ENCODE peak calls at places on chromosomes 11 and 22, in six cellular contexts. Q, X, H, K, E and M are unnamed samples.

GRCh38 chr22:41511521-41511968 is 32.7 kb downstream of the POLR3H start:
- DNase-seq in X (no peak), H (no peak), E (no peak), Q (no peak), K (no peak), M (no peak)

GRCh38 chr11:118175031-118175531 is 1.4 kb downstream of the SCN2B start:
- DNase-seq in Q (peak), E (no peak), H (no peak), K (no peak), X (no peak), M (no peak)

GRCh38 chr22:50314081-50314454 is 6.6 kb upstream of the PLXNB2 start:
- DNase-seq in H (no peak), E (no peak), X (no peak), K (no peak), Q (no peak), M (no peak)

GRCh38 chr11:11391796-11392195 is 38.7 kb upstream of the CSNK2A3 start:
- DNase-seq in K (no peak), Q (peak), E (no peak), H (no peak), X (no peak), M (peak)

GRCh38 chr11:119886667-119887230 is 157.7 kb upstream of the NECTIN1 start:
- DNase-seq in Q (no peak), K (no peak), H (no peak), E (no peak), X (no peak), M (no peak)

GRCh38 chr11:101584651-101585050 is 844 bp upstream of the TRPC6 start:
- DNase-seq in X (no peak), Q (no peak), H (no peak), K (no peak), E (no peak), M (no peak)

GRCh38 chr11:107785401-107785800 is 73.2 kb downstream of the SLC35F2 start:
- DNase-seq in K (no peak), E (no peak), Q (peak), H (no peak), X (no peak), M (peak)

GRCh38 chr22:33315954-33316353 is 257.8 kb upstream of the SYN3 start:
- DNase-seq in E (no peak), K (no peak), H (no peak), X (no peak), Q (no peak), M (no peak)

GRCh38 chr22:20131593-20131855 is at the start of gene ZDHHC8:
- DNase-seq in K (no peak), E (no peak), Q (peak), X (no peak), H (no peak), M (peak)

GRCh38 chr11:75068993-75069392 is 27.7 kb downstream of the OR2AT4 start:
- DNase-seq in X (no peak), H (no peak), K (no peak), E (no peak), Q (no peak), M (no peak)

GRCh38 chr11:75801362-75802021 is 13.5 kb upstream of the UVRAG start:
- DNase-seq in H (no peak), E (no peak), K (no peak), X (no peak), Q (no peak), M (no peak)

GRCh38 chr11:44290206-44290605 is 19.7 kb downstream of the ALX4 start:
- DNase-seq in H (no peak), E (no peak), Q (peak), X (no peak), K (no peak), M (no peak)

GRCh38 chr11:64533501-64533900 is 57.5 kb upstream of the SLC22A12 start:
- DNase-seq in E (no peak), K (no peak), Q (no peak), X (no peak), H (no peak), M (no peak)

GRCh38 chr11:85627332-85627997 is at the start of gene DLG2:
- DNase-seq in Q (peak), E (no peak), K (no peak), X (peak), H (no peak), M (peak)

GRCh38 chr11:73667906-73668305 is 21.5 kb downstream of the PLEKHB1 start:
- DNase-seq in X (no peak), K (no peak), H (no peak), Q (no peak), E (no peak), M (no peak)

GRCh38 chr11:66013762-66014100 is 1.9 kb downstream of the CST6 start:
- DNase-seq in E (no peak), H (no peak), X (no peak), Q (no peak), K (no peak), M (no peak)

DNA sequence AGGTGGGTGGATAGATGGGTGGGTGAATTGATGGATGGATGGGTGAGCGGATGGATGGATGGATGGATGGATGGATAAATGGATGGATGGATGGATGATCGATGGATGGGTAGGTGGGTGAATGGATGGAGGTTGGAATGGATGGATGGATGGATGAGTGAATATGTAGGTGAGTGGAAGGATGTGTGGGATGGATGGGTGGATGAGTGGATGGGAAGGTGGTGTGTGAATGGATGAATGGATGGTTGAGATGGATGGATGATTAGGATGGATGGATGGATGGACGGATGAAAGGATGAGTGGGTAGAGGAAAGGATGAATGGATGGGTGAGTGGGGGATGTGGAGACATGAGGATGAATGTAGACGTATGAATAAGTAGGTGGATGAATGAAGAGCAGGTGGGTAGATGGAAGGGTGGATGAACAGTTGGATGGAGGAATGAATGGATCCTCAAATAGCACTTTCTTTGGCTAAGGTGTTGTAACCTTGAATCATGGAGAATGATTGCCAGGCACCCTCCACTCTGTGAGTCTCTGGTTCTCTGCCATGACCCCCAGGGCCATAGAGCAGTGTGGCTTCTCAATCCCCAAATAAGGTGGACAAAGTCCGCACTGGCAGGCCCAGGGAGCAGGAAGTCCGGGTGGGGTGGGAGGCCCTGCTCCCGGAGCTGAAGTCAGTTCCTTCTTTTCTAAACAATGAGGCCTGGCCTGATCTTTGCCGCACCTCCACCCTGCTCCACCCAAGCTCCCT is 36.9 kb downstream of the IGF2 start:
- DNase-seq in X (no peak), K (peak), Q (no peak), E (no peak), H (no peak), M (no peak)
- TF ChIP-seq CTCF in X (no peak), K (no peak), Q (no peak), E (no peak), H (no peak), M (no peak)

DNA sequence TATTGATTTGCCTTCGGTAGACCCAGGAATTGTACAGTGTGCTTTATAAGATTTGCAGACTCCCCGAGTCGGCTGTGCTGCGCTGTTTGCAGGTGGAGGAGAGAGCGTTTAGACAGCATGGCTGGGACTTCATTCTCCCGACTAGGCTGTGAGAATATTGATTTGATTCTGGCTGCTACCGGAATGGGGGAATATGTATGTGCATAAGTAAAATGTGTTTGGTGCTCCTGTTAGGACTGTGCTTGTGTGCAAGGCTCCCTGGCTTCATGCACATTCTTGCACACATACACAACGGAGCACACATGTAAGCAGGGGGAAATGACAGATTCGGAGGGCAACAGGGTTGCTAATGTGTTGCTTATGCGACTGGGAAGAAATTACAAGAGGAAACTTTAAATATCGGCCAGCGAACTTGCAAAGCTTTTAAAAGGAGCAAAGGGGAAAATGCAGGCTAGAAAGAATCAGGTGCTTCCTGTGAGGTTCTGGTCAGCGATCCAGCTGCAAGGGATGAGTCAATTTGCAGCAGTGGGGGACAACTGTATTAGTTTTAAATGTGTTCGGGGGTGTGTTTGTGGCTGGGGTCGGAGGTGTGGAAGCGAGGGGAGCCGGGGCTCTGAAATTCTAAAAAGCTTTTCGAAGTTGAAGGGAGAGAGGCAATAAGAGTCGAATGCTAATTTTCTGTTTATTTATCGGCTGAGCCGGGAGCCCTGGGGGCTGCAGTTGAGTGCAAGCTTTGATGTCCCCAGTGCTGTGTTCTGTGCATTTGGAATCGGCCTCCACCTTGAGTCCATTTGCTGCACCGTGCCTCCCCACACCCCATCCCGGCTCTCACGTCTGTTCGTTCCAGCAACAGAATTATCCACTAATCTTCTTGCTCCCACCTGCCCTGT is 731 bp downstream of the NTM start:
- DNase-seq in K (no peak), H (no peak), X (no peak), Q (no peak), E (no peak), M (no peak)
- H3K4me3 ChIP-seq in K (no peak), H (peak), X (peak), Q (no peak), E (no peak), M (no peak)

GRCh38 chr11:18765554-18765953 is 26.0 kb downstream of the PTPN5 start:
- DNase-seq in Q (no peak), H (no peak), X (no peak), K (no peak), E (no peak), M (no peak)

GRCh38 chr11:18769802-18770456 is 21.7 kb downstream of the PTPN5 start:
- DNase-seq in H (no peak), K (no peak), E (no peak), X (no peak), Q (no peak), M (no peak)

GRCh38 chr11:18766015-18766414 is 25.6 kb downstream of the PTPN5 start:
- DNase-seq in H (no peak), E (no peak), Q (no peak), X (no peak), K (no peak), M (no peak)

GRCh38 chr11:18770479-18771125 is 21.0 kb downstream of the PTPN5 start:
- DNase-seq in E (no peak), H (no peak), Q (no peak), K (no peak), X (no peak), M (no peak)

GRCh38 chr11:18768472-18768901 is 23.1 kb downstream of the PTPN5 start:
- DNase-seq in K (no peak), X (no peak), Q (no peak), E (no peak), H (no peak), M (no peak)
- TF ChIP-seq CTCF in K (no peak), X (no peak), Q (no peak), E (no peak), H (no peak), M (no peak)

GRCh38 chr11:62854013-62854824 is 14.8 kb upstream of the WDR74 start:
- DNase-seq in K (no peak), X (no peak), Q (no peak), H (no peak), E (no peak), M (no peak)

GRCh38 chr11:62850911-62851806 is 11.8 kb upstream of the WDR74 start:
- DNase-seq in E (no peak), K (no peak), X (no peak), H (no peak), Q (no peak), M (no peak)

GRCh38 chr11:62852523-62853188 is 13.3 kb upstream of the WDR74 start:
- DNase-seq in X (no peak), H (no peak), E (no peak), K (no peak), Q (no peak), M (no peak)

GRCh38 chr11:62853279-62853965 is 14.0 kb upstream of the WDR74 start:
- DNase-seq in H (no peak), Q (no peak), K (no peak), X (no peak), E (no peak), M (no peak)

DNA sequence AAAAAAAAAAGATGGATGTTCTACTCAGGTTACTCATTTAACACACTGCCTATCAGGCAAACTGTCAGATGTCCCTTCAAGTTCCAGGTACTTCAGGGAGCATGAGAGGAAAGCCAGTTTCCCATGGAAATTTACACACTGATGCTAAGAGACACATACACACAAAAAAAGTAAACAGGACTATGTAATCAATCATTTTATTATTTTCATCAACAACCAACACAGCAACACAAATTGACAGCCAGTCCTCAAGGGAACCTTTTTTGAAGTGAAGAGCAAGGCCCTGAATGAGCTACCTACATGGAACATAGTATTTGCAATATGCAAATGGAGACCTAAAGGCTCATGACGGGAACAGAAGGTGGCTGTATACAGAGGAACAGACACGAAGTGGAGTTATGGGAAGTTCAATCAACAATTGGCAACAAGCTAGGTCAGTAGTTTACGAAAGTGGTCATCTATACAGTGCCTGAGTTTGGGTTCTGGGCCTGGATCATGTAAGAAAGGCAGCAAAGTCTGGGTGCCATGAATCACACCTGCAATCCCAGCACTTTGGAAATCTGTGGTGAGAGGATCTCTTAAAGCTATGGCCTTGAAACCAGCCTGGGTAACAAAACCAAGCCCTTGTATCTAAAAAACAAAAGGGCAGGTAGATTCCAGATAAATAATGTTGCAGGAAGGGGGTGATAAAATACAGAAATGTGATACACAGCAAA is 12.6 kb upstream of the WDR74 start:
- DNase-seq in E (no peak), H (no peak), Q (no peak), X (no peak), K (no peak), M (no peak)
- H3K4me3 ChIP-seq in E (peak), H (no peak), Q (peak), X (no peak), K (no peak), M (no peak)

DNA sequence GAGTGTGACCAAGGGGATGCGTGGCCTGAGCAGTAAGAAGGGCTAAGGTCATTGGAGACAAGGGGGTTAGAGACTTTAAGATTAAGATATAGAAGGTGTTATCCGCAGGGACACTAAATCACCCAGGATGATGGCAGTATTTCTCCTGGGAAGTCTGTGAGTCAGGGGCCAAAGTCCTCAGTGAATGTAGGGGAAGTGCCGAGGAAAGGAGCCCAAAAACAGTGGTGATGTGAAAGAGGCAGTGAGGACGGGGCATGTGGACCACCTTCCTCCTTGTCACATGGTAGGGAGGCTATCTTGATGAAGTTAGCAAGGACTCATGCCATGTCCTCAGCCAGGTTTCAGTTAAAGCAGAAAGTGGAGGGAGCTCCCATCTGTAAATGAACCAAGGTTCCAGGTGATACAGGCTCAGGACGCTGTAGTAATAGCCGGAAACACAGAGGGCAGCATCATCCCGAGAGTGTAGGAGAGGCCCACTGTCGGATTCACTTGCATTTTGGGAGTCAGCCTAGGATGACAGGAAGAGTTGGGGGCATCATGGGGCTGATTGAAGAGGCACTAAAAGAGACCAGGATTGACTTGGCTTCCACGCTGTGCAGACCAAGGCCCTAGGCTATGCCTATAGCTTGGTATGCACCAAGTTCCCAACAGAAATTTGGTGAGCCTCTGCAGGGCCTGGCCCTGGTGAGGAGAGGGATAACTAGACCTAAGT is 33.5 kb downstream of the WEE1 start:
- DNase-seq in H (no peak), X (no peak), K (no peak), Q (no peak), E (no peak), M (no peak)
- TF ChIP-seq CTCF in H (no peak), X (no peak), K (no peak), Q (no peak), E (peak), M (no peak)

GRCh38 chr22:32175751-32176644 is 16.9 kb upstream of the C22orf42 start:
- DNase-seq in K (no peak), E (no peak), Q (no peak), H (no peak), X (no peak), M (no peak)
- H3K4me3 ChIP-seq in K (no peak), E (no peak), Q (no peak), H (peak), X (no peak), M (no peak)

DNA sequence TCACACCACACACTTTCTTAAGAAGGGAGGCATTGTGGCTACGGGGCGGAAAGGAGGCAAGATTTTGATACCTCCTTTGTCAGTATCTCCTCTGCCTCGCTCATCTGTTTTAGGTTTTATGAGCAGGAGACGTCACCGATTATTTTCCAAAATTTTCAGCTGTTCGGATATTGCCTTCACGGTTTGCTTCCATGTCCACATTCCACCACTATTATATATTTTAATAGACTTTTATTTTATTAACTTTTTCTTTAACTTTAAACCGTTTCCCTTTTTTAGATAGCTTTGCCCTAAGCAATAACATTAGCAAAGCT is 33.7 kb upstream of the CREB3L1 start:
- DNase-seq in X (no peak), K (no peak), H (no peak), E (no peak), Q (no peak), M (no peak)
- TF ChIP-seq CTCF in X (no peak), K (no peak), H (no peak), E (no peak), Q (no peak), M (no peak)

GRCh38 chr11:72254299-72254993 is 10.5 kb upstream of the PHOX2A start:
- DNase-seq in E (no peak), Q (no peak), H (no peak), K (peak), X (no peak), M (no peak)

GRCh38 chr11:72257551-72257950 is 13.6 kb upstream of the PHOX2A start:
- DNase-seq in X (no peak), E (no peak), K (no peak), H (no peak), Q (peak), M (no peak)

GRCh38 chr11:72260574-72260973 is 16.6 kb upstream of the PHOX2A start:
- DNase-seq in E (no peak), Q (no peak), K (no peak), X (no peak), H (no peak), M (no peak)

GRCh38 chr11:72263363-72263762 is 19.4 kb upstream of the PHOX2A start:
- DNase-seq in H (no peak), K (no peak), E (no peak), X (no peak), Q (peak), M (peak)

DNA sequence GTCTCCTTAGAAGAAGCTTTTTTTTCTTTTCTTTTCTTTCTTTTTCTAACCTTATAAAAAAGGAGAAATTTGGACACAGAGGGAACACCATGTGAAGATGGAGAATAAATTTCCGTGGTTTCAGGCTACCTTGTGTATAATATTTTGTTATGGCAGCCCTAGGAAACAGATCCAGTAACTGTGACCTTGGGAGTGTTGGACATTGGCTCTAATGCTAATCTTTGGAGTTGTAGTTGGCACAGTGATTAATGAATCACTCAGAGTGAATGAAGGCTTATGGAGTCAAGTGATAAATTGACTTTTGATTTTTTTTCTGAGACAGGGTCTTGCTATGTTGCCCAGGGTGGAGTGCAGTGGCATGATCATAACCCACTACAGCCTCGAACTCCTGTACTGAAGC is 15.5 kb upstream of the PHOX2A start:
- DNase-seq in E (no peak), H (no peak), X (no peak), Q (no peak), K (no peak), M (no peak)
- H3K4me3 ChIP-seq in E (no peak), H (no peak), X (no peak), Q (no peak), K (no peak), M (no peak)